ENCODE peak calls at places on chromosomes 6 and 20, in eight cellular contexts. G, T, B, C, P, Q, S and X are unnamed samples.

GRCh38 chr6:42104095-42104806 is 38.2 kb downstream of the C6orf132 start:
- DNase-seq in G (peak; percentile 83), T (peak; percentile 87), B (peak; percentile 85), C (no peak), P (peak; percentile 93), Q (peak; percentile 82), S (peak; percentile 81), X (no peak)

GRCh38 chr6:42451595-42452170 is at the start of gene TRERF1:
- DNase-seq in G (peak; percentile 55), T (peak; percentile 85), B (peak; percentile 75), C (no peak), P (peak; percentile 91), Q (peak; percentile 76), S (peak; percentile 61), X (no peak)

GRCh38 chr6:127972815-127973214 is 72.0 kb upstream of the THEMIS start:
- DNase-seq in G (no peak), T (no peak), B (no peak), C (no peak), P (no peak), Q (no peak), S (no peak), X (no peak)

GRCh38 chr6:122845916-122846632 is 57.0 kb downstream of the SMPDL3A start:
- DNase-seq in G (no peak), T (no peak), B (peak; percentile 18), C (no peak), P (no peak), Q (peak; percentile 71), S (no peak), X (no peak)

GRCh38 chr20:48885237-48885636 is 36.3 kb upstream of the ARFGEF2 start:
- DNase-seq in G (no peak), T (no peak), B (no peak), C (no peak), P (no peak), Q (no peak), S (no peak), X (no peak)

GRCh38 chr6:36862164-36862847 is 12.3 kb downstream of the PPIL1 start:
- DNase-seq in G (no peak), T (no peak), B (no peak), C (no peak), P (peak; percentile 71), Q (no peak), S (no peak), X (no peak)

GRCh38 chr6:89999995-90000825 is 105.9 kb downstream of the GJA10 start:
- DNase-seq in G (no peak), T (no peak), B (no peak), C (no peak), P (no peak), Q (no peak), S (no peak), X (no peak)

GRCh38 chr6:7155871-7156579 is 48.3 kb downstream of the RREB1 start:
- DNase-seq in G (no peak), T (no peak), B (no peak), C (no peak), P (no peak), Q (no peak), S (no peak), X (no peak)

GRCh38 chr20:53926428-53927028 is 143.9 kb downstream of the BCAS1 start:
- DNase-seq in G (no peak), T (no peak), B (peak; percentile 97), C (peak; percentile 79), P (peak; percentile 82), Q (peak; percentile 96), S (no peak), X (peak; percentile 91)

GRCh38 chr20:38321959-38322598 is 18.1 kb downstream of the BPI start:
- DNase-seq in G (peak; percentile 38), T (peak; percentile 75), B (peak; percentile 80), C (no peak), P (no peak), Q (peak; percentile 86), S (no peak), X (peak; percentile 35)

GRCh38 chr6:150008588-150008987 is 16.7 kb downstream of the RAET1L start:
- DNase-seq in G (no peak), T (no peak), B (no peak), C (no peak), P (peak; percentile 86), Q (no peak), S (no peak), X (no peak)

GRCh38 chr6:150004101-150004782 is 21.1 kb downstream of the RAET1L start:
- DNase-seq in G (no peak), T (no peak), B (no peak), C (no peak), P (peak; percentile 68), Q (no peak), S (no peak), X (no peak)

GRCh38 chr6:150004783-150005717 is 20.3 kb downstream of the RAET1L start:
- DNase-seq in G (peak; percentile 95), T (peak; percentile 98), B (peak; percentile 85), C (no peak), P (peak; percentile 98), Q (peak; percentile 83), S (peak; percentile 96), X (peak; percentile 31)

GRCh38 chr6:150006961-150007464 is 18.3 kb downstream of the RAET1L start:
- DNase-seq in G (no peak), T (peak; percentile 42), B (peak; percentile 33), C (no peak), P (peak; percentile 78), Q (peak; percentile 42), S (no peak), X (no peak)

DNA sequence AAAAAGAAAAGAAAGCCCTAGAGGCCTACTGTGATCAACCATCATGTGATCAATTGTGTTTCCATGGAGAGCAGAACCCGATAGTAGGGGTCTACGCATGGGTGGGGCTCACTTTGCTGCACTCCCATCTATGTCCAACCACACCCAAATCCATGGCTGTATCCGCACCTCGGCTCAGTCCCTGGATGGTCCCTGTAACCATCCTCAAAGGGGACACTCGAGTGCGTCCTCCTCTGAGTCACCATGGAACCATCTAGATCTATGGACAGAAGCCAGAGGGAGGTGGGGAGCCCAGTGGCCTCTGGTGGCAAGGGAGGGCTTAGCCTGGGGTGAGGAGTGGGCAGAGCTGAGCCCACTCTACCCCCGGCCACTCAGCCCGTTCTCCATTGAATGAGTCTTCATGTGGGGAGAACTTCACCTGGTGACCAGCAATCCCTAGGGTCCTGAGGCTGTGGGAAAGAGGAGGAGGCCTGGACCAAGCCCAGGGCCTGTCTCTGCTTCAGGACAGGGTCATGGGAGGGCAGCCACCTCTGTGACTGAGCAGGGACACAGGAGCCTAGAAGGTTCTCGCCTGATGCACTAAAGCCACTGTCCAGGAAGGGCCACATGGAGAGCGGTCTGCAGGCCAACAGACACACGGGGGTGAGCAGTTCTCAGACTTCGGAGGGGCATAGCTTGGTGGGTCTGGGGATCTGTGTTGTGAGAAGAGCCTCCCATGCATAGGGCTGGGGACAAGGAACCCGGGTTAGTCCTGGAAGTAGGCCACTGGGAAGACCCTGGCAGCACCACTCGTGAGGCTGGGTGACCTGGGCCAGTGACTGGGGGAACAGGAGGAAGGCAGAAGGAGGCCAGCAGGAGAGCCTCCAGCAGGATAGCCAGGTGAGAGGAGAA is 19.3 kb downstream of the RAET1L start:
- DNase-seq in G (no peak), T (no peak), B (no peak), C (no peak), P (peak; percentile 82), Q (no peak), S (no peak), X (no peak)
- H3K4me3 ChIP-seq in G (peak overlapping the region; percentile 49), T (peak overlapping the region; percentile 70), B (peak overlapping the region; percentile 71), C (peak overlapping the region; percentile 66), P (no peak overlapping the region), Q (peak overlapping the region; percentile 67), S (peak overlapping the region; percentile 50), X (peak overlapping the region; percentile 80)

DNA sequence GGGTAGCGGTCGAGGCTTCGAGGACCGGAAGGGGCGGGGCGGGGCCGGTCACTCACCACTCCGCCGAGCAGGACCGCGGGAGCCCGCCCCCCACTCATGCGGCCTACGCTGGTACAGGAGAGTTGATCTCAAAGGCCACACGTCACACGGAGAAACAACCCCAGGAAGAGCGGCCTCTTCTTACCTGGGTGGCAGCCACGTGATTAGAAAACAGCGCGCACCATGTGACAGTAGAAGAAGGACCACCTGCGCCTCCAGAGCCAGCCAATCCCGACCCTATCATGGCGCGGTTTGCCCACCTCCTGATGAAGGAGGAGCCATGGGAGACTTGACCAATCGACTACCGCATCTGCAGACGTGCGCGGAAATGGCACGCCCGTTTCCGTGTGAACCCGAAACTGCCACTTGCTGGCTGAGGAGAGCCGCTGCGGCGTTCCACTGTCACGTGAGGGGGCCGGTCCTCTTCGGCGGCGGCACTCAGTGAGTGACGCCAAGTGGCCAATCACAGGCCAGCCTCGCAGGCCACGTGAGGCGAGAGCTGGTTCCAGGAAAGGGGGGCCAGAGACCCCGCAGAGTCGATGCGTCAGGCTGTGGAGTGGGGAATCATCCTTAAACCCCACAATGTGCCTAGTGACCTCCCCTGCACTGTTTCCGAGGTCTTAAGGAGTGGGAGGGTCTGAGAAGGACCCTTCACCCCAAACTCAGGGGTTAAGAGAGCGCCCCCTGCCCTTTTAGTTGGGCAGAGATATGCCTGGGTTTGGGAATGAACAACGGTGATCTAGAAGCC is at the start of gene CUTA:
- DNase-seq in G (peak; percentile 100), T (peak; percentile 99), B (peak; percentile 100), C (peak; percentile 98), P (peak; percentile 100), Q (peak; percentile 100), S (peak; percentile 100), X (peak; percentile 99)
- TF ChIP-seq CTCF in G (peak; percentile 53), T (peak; percentile 68), B (peak; percentile 17), C (no peak), P (no peak), Q (peak; percentile 50), S (no peak), X (peak; percentile 25)

GRCh38 chr6:31239854-31240253 is 32.0 kb downstream of the HLA-C start:
- DNase-seq in G (no peak), T (no peak), B (no peak), C (no peak), P (no peak), Q (no peak), S (no peak), X (no peak)

GRCh38 chr6:31247813-31248212 is 24.1 kb downstream of the HLA-C start:
- DNase-seq in G (no peak), T (no peak), B (no peak), C (no peak), P (no peak), Q (no peak), S (no peak), X (no peak)

GRCh38 chr6:31246051-31246495 is 25.8 kb downstream of the HLA-C start:
- DNase-seq in G (no peak), T (no peak), B (peak; percentile 51), C (peak; percentile 21), P (no peak), Q (peak; percentile 85), S (no peak), X (peak; percentile 24)

GRCh38 chr6:31249184-31249583 is 22.7 kb downstream of the HLA-C start:
- DNase-seq in G (no peak), T (no peak), B (no peak), C (no peak), P (no peak), Q (no peak), S (no peak), X (no peak)

DNA sequence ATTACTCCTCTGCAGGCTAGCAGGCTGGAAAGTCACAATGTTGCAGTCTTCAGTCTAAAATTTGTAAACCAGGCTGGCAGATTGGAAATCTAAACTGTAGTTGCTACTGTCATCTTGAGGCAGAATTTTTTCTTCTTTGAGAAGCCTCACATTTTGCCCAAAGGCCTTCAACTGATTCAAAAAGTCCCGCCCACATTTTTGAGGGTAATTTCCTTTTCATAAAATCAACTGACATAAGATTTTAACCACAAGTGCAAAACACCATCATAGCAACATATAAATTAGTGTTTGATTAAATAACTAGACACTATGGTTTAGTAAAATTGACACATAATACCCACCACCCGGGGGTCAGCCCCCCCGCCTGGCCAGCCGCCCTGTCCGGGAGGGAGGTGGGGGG is 28.4 kb downstream of the HLA-C start:
- DNase-seq in G (no peak), T (no peak), B (no peak), C (no peak), P (no peak), Q (no peak), S (no peak), X (no peak)
- H3K4me3 ChIP-seq in G (no peak overlapping the region), T (no peak overlapping the region), B (no peak overlapping the region), C (no peak overlapping the region), P (no peak overlapping the region), Q (no peak overlapping the region), S (no peak overlapping the region), X (no peak overlapping the region)

GRCh38 chr6:44062771-44063560 is 64.3 kb downstream of the MRPL14 start:
- DNase-seq in G (peak; percentile 50), T (peak; percentile 53), B (peak; percentile 49), C (no peak), P (no peak), Q (no peak), S (no peak), X (no peak)
- TF ChIP-seq CTCF in G (no peak), T (peak; percentile 63), B (peak; percentile 46), C (peak; percentile 40), P (no peak), Q (peak; percentile 59), S (peak; percentile 17), X (peak; percentile 49)